ENCODE peak calls at places on chromosomes 2 and 18, in five cellular contexts. One of them, this sample, is unnamed.

GRCh38 chr18:48826271-48826670 is 124.5 kb downstream of the SMAD7 start:
- DNase-seq in right lobe of liver: peak; percentile 33
- DNase-seq in T47D: no peak
- DNase-seq in glutamatergic neuron: peak; percentile 8
- DNase-seq in ureter: peak; percentile 37
- DNase-seq in this sample: no peak

GRCh38 chr2:62313433-62314227 is 117.7 kb downstream of the B3GNT2 start:
- DNase-seq in right lobe of liver: no peak
- DNase-seq in T47D: no peak
- DNase-seq in glutamatergic neuron: no peak
- DNase-seq in ureter: no peak
- DNase-seq in this sample: no peak

GRCh38 chr2:70944291-70944690 is 8.6 kb downstream of the ATP6V1B1 start:
- DNase-seq in right lobe of liver: peak; percentile 41
- DNase-seq in T47D: no peak
- DNase-seq in glutamatergic neuron: no peak
- DNase-seq in ureter: no peak
- DNase-seq in this sample: no peak

GRCh38 chr2:75828826-75829225 is 118.1 kb upstream of the GCFC2 start:
- DNase-seq in right lobe of liver: no peak
- DNase-seq in T47D: peak; percentile 24
- DNase-seq in glutamatergic neuron: no peak
- DNase-seq in ureter: no peak
- DNase-seq in this sample: no peak

GRCh38 chr2:123993728-123994323 is 31.3 kb upstream of the CNTNAP5 start:
- DNase-seq in right lobe of liver: peak; percentile 44
- DNase-seq in T47D: peak; percentile 68
- DNase-seq in glutamatergic neuron: peak; percentile 63
- DNase-seq in ureter: peak; percentile 44
- DNase-seq in this sample: peak; percentile 81

GRCh38 chr2:226726546-226726945 is 73.1 kb downstream of the IRS1 start:
- DNase-seq in right lobe of liver: no peak
- DNase-seq in T47D: no peak
- DNase-seq in glutamatergic neuron: no peak
- DNase-seq in ureter: no peak
- DNase-seq in this sample: no peak

GRCh38 chr2:98870516-98871158 is 65.4 kb downstream of the CRACDL start:
- DNase-seq in right lobe of liver: no peak
- DNase-seq in T47D: no peak
- DNase-seq in glutamatergic neuron: no peak
- DNase-seq in ureter: no peak
- DNase-seq in this sample: peak; percentile 96

GRCh38 chr2:55224761-55225261 is 7.3 kb downstream of the CLHC1 start:
- DNase-seq in right lobe of liver: no peak
- DNase-seq in T47D: no peak
- DNase-seq in glutamatergic neuron: peak; percentile 53
- DNase-seq in ureter: no peak
- DNase-seq in this sample: no peak

GRCh38 chr2:79630060-79630459 is 117.2 kb downstream of the CTNNA2 start:
- DNase-seq in right lobe of liver: no peak
- DNase-seq in T47D: peak; percentile 1
- DNase-seq in glutamatergic neuron: no peak
- DNase-seq in ureter: no peak
- DNase-seq in this sample: no peak

GRCh38 chr2:224638338-224638823 is 53.2 kb upstream of the CUL3 start:
- DNase-seq in right lobe of liver: no peak
- DNase-seq in T47D: no peak
- DNase-seq in glutamatergic neuron: no peak
- DNase-seq in ureter: no peak
- DNase-seq in this sample: peak; percentile 60

GRCh38 chr18:59783138-59783537 is 85.9 kb upstream of the CCBE1 start:
- DNase-seq in right lobe of liver: no peak
- DNase-seq in T47D: peak; percentile 65
- DNase-seq in glutamatergic neuron: peak; percentile 24
- DNase-seq in ureter: no peak
- DNase-seq in this sample: peak; percentile 93

GRCh38 chr2:102100371-102101096 is 42.0 kb upstream of the IL1R1 start:
- DNase-seq in right lobe of liver: no peak
- DNase-seq in T47D: peak; percentile 40
- DNase-seq in glutamatergic neuron: no peak
- DNase-seq in ureter: no peak
- DNase-seq in this sample: peak; percentile 23

GRCh38 chr18:58993260-58993659 is 128.6 kb downstream of the ZNF532 start:
- DNase-seq in right lobe of liver: no peak
- DNase-seq in T47D: no peak
- DNase-seq in glutamatergic neuron: no peak
- DNase-seq in ureter: no peak
- DNase-seq in this sample: no peak

GRCh38 chr18:76459687-76460350 is 35.2 kb downstream of the ZNF516 start:
- DNase-seq in right lobe of liver: no peak
- DNase-seq in T47D: no peak
- DNase-seq in glutamatergic neuron: no peak
- DNase-seq in ureter: peak; percentile 60
- DNase-seq in this sample: no peak

GRCh38 chr2:143758629-143759330 is 629.6 kb downstream of the ARHGAP15 start:
- DNase-seq in right lobe of liver: no peak
- DNase-seq in T47D: peak; percentile 20
- DNase-seq in glutamatergic neuron: no peak
- DNase-seq in ureter: no peak
- DNase-seq in this sample: no peak

GRCh38 chr2:13135369-13135768 is 418.6 kb downstream of the TRIB2 start:
- DNase-seq in right lobe of liver: no peak
- DNase-seq in T47D: no peak
- DNase-seq in glutamatergic neuron: no peak
- DNase-seq in ureter: no peak
- DNase-seq in this sample: no peak

GRCh38 chr2:226548706-226549105 is 250.9 kb downstream of the IRS1 start:
- DNase-seq in right lobe of liver: no peak
- DNase-seq in T47D: no peak
- DNase-seq in glutamatergic neuron: no peak
- DNase-seq in ureter: no peak
- DNase-seq in this sample: no peak

GRCh38 chr18:62899534-62899933 is 184.2 kb downstream of the PHLPP1 start:
- DNase-seq in right lobe of liver: no peak
- DNase-seq in T47D: no peak
- DNase-seq in glutamatergic neuron: no peak
- DNase-seq in ureter: no peak
- DNase-seq in this sample: no peak

GRCh38 chr2:189179607-189179979 is at the start of gene COL5A2:
- DNase-seq in right lobe of liver: no peak
- DNase-seq in T47D: peak; percentile 30
- DNase-seq in glutamatergic neuron: no peak
- DNase-seq in ureter: peak; percentile 42
- DNase-seq in this sample: no peak

GRCh38 chr2:147026664-147027278 is 818.1 kb upstream of the ACVR2A start:
- DNase-seq in right lobe of liver: no peak
- DNase-seq in T47D: no peak
- DNase-seq in glutamatergic neuron: no peak
- DNase-seq in ureter: no peak
- DNase-seq in this sample: no peak

GRCh38 chr2:227783404-227784138 is 30.1 kb upstream of the CCL20 start:
- DNase-seq in right lobe of liver: no peak
- DNase-seq in T47D: no peak
- DNase-seq in glutamatergic neuron: no peak
- DNase-seq in ureter: no peak
- DNase-seq in this sample: no peak

GRCh38 chr2:23835423-23835822 is 91.5 kb downstream of the ATAD2B start:
- DNase-seq in right lobe of liver: no peak
- DNase-seq in T47D: no peak
- DNase-seq in glutamatergic neuron: no peak
- DNase-seq in ureter: no peak
- DNase-seq in this sample: no peak

GRCh38 chr2:72142743-72143440 is 4.8 kb downstream of the CYP26B1 start:
- DNase-seq in right lobe of liver: peak; percentile 75
- DNase-seq in T47D: no peak
- DNase-seq in glutamatergic neuron: peak; percentile 75
- DNase-seq in ureter: no peak
- DNase-seq in this sample: peak; percentile 74

GRCh38 chr18:22674300-22674699 is 256.6 kb upstream of the CTAGE1 start:
- DNase-seq in right lobe of liver: no peak
- DNase-seq in T47D: no peak
- DNase-seq in glutamatergic neuron: no peak
- DNase-seq in ureter: no peak
- DNase-seq in this sample: no peak

GRCh38 chr2:231524477-231525247 is 5.6 kb downstream of the NMUR1 start:
- DNase-seq in right lobe of liver: no peak
- DNase-seq in T47D: no peak
- DNase-seq in glutamatergic neuron: no peak
- DNase-seq in ureter: no peak
- DNase-seq in this sample: no peak

GRCh38 chr2:40803900-40804299 is 352.0 kb upstream of the SLC8A1 start:
- DNase-seq in right lobe of liver: no peak
- DNase-seq in T47D: no peak
- DNase-seq in glutamatergic neuron: no peak
- DNase-seq in ureter: no peak
- DNase-seq in this sample: peak; percentile 85

GRCh38 chr2:215979615-215980014 is 33.7 kb downstream of the MREG start:
- DNase-seq in right lobe of liver: no peak
- DNase-seq in T47D: peak; percentile 81
- DNase-seq in glutamatergic neuron: no peak
- DNase-seq in ureter: no peak
- DNase-seq in this sample: peak; percentile 11

GRCh38 chr2:112583497-112584133 is 794 bp upstream of the CHCHD5 start:
- DNase-seq in right lobe of liver: no peak
- DNase-seq in T47D: no peak
- DNase-seq in glutamatergic neuron: no peak
- DNase-seq in ureter: no peak
- DNase-seq in this sample: no peak

GRCh38 chr2:231191896-231192872 is 6.2 kb upstream of the ARMC9 start:
- DNase-seq in right lobe of liver: peak; percentile 67
- DNase-seq in T47D: peak; percentile 21
- DNase-seq in glutamatergic neuron: peak; percentile 78
- DNase-seq in ureter: peak; percentile 83
- DNase-seq in this sample: peak; percentile 15

GRCh38 chr2:13056259-13056843 is 339.6 kb downstream of the TRIB2 start:
- DNase-seq in right lobe of liver: no peak
- DNase-seq in T47D: peak; percentile 29
- DNase-seq in glutamatergic neuron: no peak
- DNase-seq in ureter: no peak
- DNase-seq in this sample: peak; percentile 41

GRCh38 chr18:45836242-45837215 is 11.1 kb downstream of the SIGLEC15 start:
- DNase-seq in right lobe of liver: no peak
- DNase-seq in T47D: no peak
- DNase-seq in glutamatergic neuron: no peak
- DNase-seq in ureter: no peak
- DNase-seq in this sample: peak; percentile 78

GRCh38 chr2:525021-525420 is 152.2 kb downstream of the TMEM18 start:
- DNase-seq in right lobe of liver: no peak
- DNase-seq in T47D: no peak
- DNase-seq in glutamatergic neuron: no peak
- DNase-seq in ureter: no peak
- DNase-seq in this sample: no peak

GRCh38 chr2:33051586-33052385 is 105.0 kb downstream of the LTBP1 start:
- DNase-seq in right lobe of liver: peak; percentile 89
- DNase-seq in T47D: peak; percentile 73
- DNase-seq in glutamatergic neuron: no peak
- DNase-seq in ureter: no peak
- DNase-seq in this sample: peak; percentile 1

GRCh38 chr2:85680707-85681353 is 12.8 kb upstream of the SFTPB start:
- DNase-seq in right lobe of liver: no peak
- DNase-seq in T47D: no peak
- DNase-seq in glutamatergic neuron: no peak
- DNase-seq in ureter: no peak
- DNase-seq in this sample: no peak

GRCh38 chr2:43294973-43295603 is 68.7 kb upstream of the ZFP36L2 start:
- DNase-seq in right lobe of liver: no peak
- DNase-seq in T47D: no peak
- DNase-seq in glutamatergic neuron: no peak
- DNase-seq in ureter: no peak
- DNase-seq in this sample: no peak

GRCh38 chr2:63789318-63790051 is 52.2 kb upstream of the UGP2 start:
- DNase-seq in right lobe of liver: no peak
- DNase-seq in T47D: no peak
- DNase-seq in glutamatergic neuron: no peak
- DNase-seq in ureter: no peak
- DNase-seq in this sample: no peak

GRCh38 chr18:74116628-74117554 is 30.7 kb downstream of the FBXO15 start:
- DNase-seq in right lobe of liver: no peak
- DNase-seq in T47D: peak; percentile 58
- DNase-seq in glutamatergic neuron: no peak
- DNase-seq in ureter: no peak
- DNase-seq in this sample: peak; percentile 80